ENCODE peak calls at places on chromosomes 11 and 22, in six cellular contexts. T, M, A, I, G and H are unnamed samples.

GRCh38 chr22:36641902-36642640 is 61.5 kb downstream of the CACNG2 start:
- DNase-seq in G (no peak), T (no peak), M (no peak), I (no peak), A (no peak), H (peak; percentile 16)

GRCh38 chr22:37951305-37951704 is 2.1 kb downstream of the C22orf23 start:
- DNase-seq in A (peak; percentile 10), M (no peak), G (no peak), T (no peak), I (no peak), H (no peak)

GRCh38 chr11:77981346-77981947 is 13.0 kb downstream of the INTS4 start:
- DNase-seq in A (no peak), M (no peak), T (no peak), G (no peak), I (no peak), H (no peak)

GRCh38 chr22:38882480-38882879 is 10.5 kb upstream of the CBX6 start:
- DNase-seq in G (no peak), T (no peak), A (no peak), M (peak; percentile 53), I (peak; percentile 68), H (no peak)

GRCh38 chr22:19807914-19808872 is 46.5 kb downstream of the GNB1L start:
- DNase-seq in I (peak; percentile 13), T (no peak), G (no peak), A (no peak), M (no peak), H (no peak)

GRCh38 chr11:82988936-82989627 is 82.6 kb downstream of the RAB30 start:
- DNase-seq in T (no peak), I (no peak), M (no peak), A (no peak), G (no peak), H (no peak)

GRCh38 chr22:43505896-43506295 is 94.1 kb downstream of the MPPED1 start:
- DNase-seq in T (no peak), M (no peak), A (no peak), G (no peak), I (no peak), H (no peak)

GRCh38 chr22:48175721-48176120 is 1413.3 kb downstream of the TBC1D22A start:
- DNase-seq in T (no peak), I (no peak), A (no peak), G (no peak), M (no peak), H (peak; percentile 52)

GRCh38 chr11:111930472-111930871 is 6.7 kb upstream of the DIXDC1 start:
- DNase-seq in A (no peak), G (no peak), I (no peak), M (no peak), T (no peak), H (no peak)

GRCh38 chr11:9461760-9462134 is 935 bp downstream of the ZNF143 start:
- DNase-seq in A (peak; percentile 13), M (no peak), I (no peak), T (no peak), G (no peak), H (no peak)

GRCh38 chr11:62145261-62145871 is 21.6 kb downstream of the INCENP start:
- DNase-seq in I (no peak), M (no peak), G (no peak), A (no peak), T (no peak), H (no peak)

GRCh38 chr22:20111045-20111688 is 4.7 kb upstream of the RANBP1 start:
- DNase-seq in I (no peak), A (peak; percentile 54), M (no peak), G (no peak), T (no peak), H (no peak)

GRCh38 chr22:28395920-28396447 is 283.7 kb downstream of the TTC28 start:
- DNase-seq in M (no peak), A (no peak), I (no peak), T (no peak), G (no peak), H (no peak)

GRCh38 chr11:113314065-113314388 is 356 bp upstream of the TTC12 start:
- DNase-seq in A (no peak), I (no peak), G (no peak), T (no peak), M (no peak), H (no peak)

GRCh38 chr11:10764412-10764811 is 13.4 kb downstream of the CTR9 start:
- DNase-seq in G (no peak), I (no peak), M (no peak), T (no peak), A (no peak), H (no peak)

GRCh38 chr11:79439430-79439892 is 1.4 kb downstream of the TENM4 start:
- DNase-seq in M (no peak), G (no peak), T (no peak), I (no peak), A (no peak), H (peak; percentile 84)

GRCh38 chr11:128359515-128359914 is 227.8 kb downstream of the ETS1 start:
- DNase-seq in G (no peak), I (no peak), A (no peak), M (no peak), T (no peak), H (no peak)

GRCh38 chr22:27358096-27358870 is 443.3 kb downstream of the MN1 start:
- DNase-seq in A (no peak), G (no peak), I (no peak), T (no peak), M (no peak), H (no peak)

GRCh38 chr11:2467695-2468055 is 22.9 kb downstream of the KCNQ1 start:
- DNase-seq in T (no peak), G (no peak), M (no peak), A (no peak), I (no peak), H (peak; percentile 60)

GRCh38 chr11:17650601-17650911 is 68.8 kb upstream of the MYOD1 start:
- DNase-seq in T (no peak), I (no peak), G (no peak), M (no peak), A (no peak), H (no peak)

GRCh38 chr11:123561046-123561781 is 93.2 kb downstream of the SCN3B start:
- DNase-seq in I (peak; percentile 65), T (no peak), M (peak; percentile 50), A (no peak), G (no peak), H (no peak)

GRCh38 chr11:115924744-115925567 is 420.7 kb upstream of the CADM1 start:
- DNase-seq in G (no peak), T (no peak), M (no peak), I (no peak), A (no peak), H (no peak)
- TF ChIP-seq POLR2A in G (no peak), T (no peak), M (no peak), I (no peak), A (no peak), H (no peak)

DNA sequence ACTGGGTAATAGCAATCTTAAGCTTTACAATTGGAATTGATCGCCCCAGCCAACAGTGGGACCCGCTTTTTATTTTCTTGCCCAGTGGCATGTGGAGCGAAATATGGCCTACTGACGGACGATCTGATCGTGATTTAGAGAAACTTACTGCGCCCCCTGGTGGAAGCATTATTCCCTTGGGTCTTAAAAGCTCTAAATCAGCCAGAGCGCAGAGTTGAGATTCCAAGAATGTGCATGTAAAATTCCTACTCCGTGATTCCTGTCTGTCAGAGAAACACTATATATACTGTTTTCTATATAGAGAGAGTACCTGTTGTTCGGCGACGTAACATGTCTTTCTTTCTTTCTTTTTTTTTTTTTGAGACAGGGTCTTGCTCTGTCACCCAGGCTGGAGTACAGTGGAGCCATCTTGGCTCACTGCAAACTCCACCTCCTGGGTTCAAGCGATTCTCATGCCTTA is 3.7 kb upstream of the DPF2 start:
- DNase-seq in I (peak; percentile 96), M (peak; percentile 93), A (peak; percentile 76), T (peak; percentile 95), G (peak; percentile 93), H (peak; percentile 97)
- TF ChIP-seq POLR2A in I (no peak), M (no peak), A (no peak), T (no peak), G (no peak), H (no peak)

DNA sequence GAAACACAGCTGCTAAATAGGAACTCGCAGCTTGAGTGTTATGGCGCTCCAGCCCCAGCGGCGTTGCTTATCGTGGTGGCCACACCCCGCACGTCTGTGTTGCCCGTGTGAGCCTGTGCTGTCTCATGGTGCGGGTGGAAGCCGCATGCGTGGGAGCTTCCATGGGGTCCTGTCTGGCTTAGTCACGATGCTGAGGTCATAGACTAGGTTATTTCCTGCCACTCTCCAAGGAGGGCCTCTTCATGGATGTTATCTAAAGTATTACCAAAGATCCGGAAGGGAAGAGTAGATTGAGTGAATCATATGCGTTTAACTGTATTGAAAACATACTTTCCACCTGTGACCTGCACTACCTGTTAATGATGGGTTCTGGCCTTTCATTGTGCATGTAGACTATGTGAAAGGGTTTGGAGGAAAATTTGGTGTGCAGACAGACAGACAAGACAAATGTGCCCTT is 21.7 kb downstream of the CTTN start:
- DNase-seq in M (no peak), A (no peak), T (no peak), G (no peak), I (no peak), H (no peak)
- TF ChIP-seq POLR2A in M (no peak), A (no peak), T (no peak), G (no peak), I (no peak), H (no peak)

GRCh38 chr11:1333860-1334259 is 24.4 kb upstream of the TOLLIP start:
- DNase-seq in G (no peak), A (no peak), I (no peak), T (no peak), M (no peak), H (no peak)

GRCh38 chr11:1336836-1337646 is 27.6 kb upstream of the TOLLIP start:
- DNase-seq in G (peak; percentile 41), T (no peak), M (no peak), I (peak; percentile 53), A (no peak), H (peak; percentile 90)

GRCh38 chr11:1335264-1335810 is 25.9 kb upstream of the TOLLIP start:
- DNase-seq in G (no peak), M (no peak), T (no peak), I (no peak), A (no peak), H (no peak)

GRCh38 chr11:1337647-1338007 is 28.2 kb upstream of the TOLLIP start:
- DNase-seq in I (no peak), G (no peak), T (no peak), A (no peak), M (no peak), H (no peak)

DNA sequence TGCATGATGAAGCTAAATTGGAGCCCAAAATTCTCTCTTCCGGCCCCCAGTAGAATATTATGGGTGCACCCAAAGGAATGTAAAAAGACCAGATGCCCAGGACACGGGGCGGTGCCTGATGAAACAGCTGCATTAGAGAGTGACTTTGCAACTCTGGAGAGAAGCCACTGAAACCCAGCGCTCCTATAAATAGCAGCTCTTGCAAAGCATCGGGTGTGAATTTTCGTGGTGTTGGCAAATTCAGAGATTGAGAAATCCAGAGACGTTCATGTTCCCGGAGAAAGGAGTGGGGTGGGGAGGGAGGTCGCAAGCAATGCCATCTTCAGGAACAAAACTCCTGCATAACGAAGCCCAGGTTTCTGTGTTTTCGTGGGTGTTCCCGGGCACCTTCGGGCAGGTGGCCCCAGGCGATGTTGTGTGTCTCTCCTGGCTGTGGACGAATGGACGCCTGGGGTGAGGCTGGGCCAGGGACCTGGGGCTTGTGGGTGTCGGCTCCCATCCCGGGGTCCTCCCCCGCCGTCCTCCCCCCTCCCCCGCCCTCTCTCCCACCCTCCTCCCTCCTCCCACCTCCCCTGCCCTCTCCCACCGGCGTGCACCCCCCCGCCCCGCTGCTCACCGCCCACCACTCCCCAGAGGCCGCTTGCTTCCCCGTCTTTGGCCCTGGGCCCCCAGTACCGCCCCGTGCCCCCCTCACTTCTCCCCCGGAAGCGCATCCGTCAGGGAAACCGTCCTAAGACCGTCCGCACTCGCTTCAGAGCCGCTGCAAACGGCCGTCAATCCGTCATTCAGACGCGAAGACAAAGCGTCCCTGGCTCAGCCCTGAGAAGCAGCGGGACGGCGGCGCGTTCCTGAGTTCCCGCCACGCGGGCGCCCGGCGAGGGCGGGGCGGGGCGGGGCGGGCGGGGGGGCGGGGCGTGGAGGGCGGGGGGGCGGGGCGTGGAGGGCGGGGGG is 26.7 kb upstream of the TOLLIP start:
- DNase-seq in T (peak; percentile 43), G (peak; percentile 69), A (no peak), I (peak; percentile 77), M (peak; percentile 64), H (peak; percentile 92)
- TF ChIP-seq POLR2A in T (no peak), G (no peak), A (peak; percentile 39), I (peak; percentile 21), M (no peak), H (no peak)